ENCODE peak calls at places on chromosomes 11 and 22, in five cellular contexts. One of them, this sample, is unnamed.

GRCh38 chr11:40186401-40187091 is 1272.9 kb downstream of the LRRC4C start:
- DNase-seq in spleen: no peak
- DNase-seq in A549: no peak
- DNase-seq in uterus: no peak
- DNase-seq in neural progenitor cell: peak
- DNase-seq in this sample: no peak

GRCh38 chr11:134537941-134538340 is 125.9 kb upstream of the B3GAT1 start:
- DNase-seq in uterus: peak
- DNase-seq in neural progenitor cell: no peak
- DNase-seq in spleen: no peak
- DNase-seq in A549: no peak
- DNase-seq in this sample: no peak

GRCh38 chr22:48902001-48902869 is 925.4 kb downstream of the BRD1 start:
- DNase-seq in uterus: no peak
- DNase-seq in A549: no peak
- DNase-seq in spleen: no peak
- DNase-seq in neural progenitor cell: no peak
- DNase-seq in this sample: no peak

GRCh38 chr11:67384851-67385366 is 6.9 kb upstream of the RAD9A start:
- DNase-seq in spleen: no peak
- DNase-seq in uterus: no peak
- DNase-seq in neural progenitor cell: no peak
- DNase-seq in A549: no peak
- DNase-seq in this sample: no peak

GRCh38 chr22:20526628-20527355 is 19.4 kb downstream of the MED15 start:
- DNase-seq in neural progenitor cell: no peak
- DNase-seq in spleen: no peak
- DNase-seq in A549: no peak
- DNase-seq in uterus: no peak
- DNase-seq in this sample: no peak

GRCh38 chr11:67687986-67688385 is 13.6 kb upstream of the ALDH3B2 start:
- DNase-seq in A549: no peak
- DNase-seq in spleen: no peak
- DNase-seq in uterus: no peak
- DNase-seq in neural progenitor cell: no peak
- DNase-seq in this sample: no peak

GRCh38 chr11:86952933-86953637 is 2.1 kb downstream of the FZD4 start:
- DNase-seq in uterus: no peak
- DNase-seq in neural progenitor cell: no peak
- DNase-seq in A549: no peak
- DNase-seq in spleen: no peak
- DNase-seq in this sample: no peak

GRCh38 chr11:31045335-31045734 is 324.2 kb downstream of the DCDC1 start:
- DNase-seq in neural progenitor cell: peak
- DNase-seq in uterus: no peak
- DNase-seq in spleen: no peak
- DNase-seq in A549: no peak
- DNase-seq in this sample: no peak

GRCh38 chr22:25390297-25391240 is 171.1 kb downstream of the CRYBB2 start:
- DNase-seq in A549: no peak
- DNase-seq in neural progenitor cell: no peak
- DNase-seq in spleen: peak
- DNase-seq in uterus: no peak
- DNase-seq in this sample: no peak

GRCh38 chr22:23072911-23073491 is 2.7 kb downstream of the GNAZ start:
- DNase-seq in neural progenitor cell: no peak
- DNase-seq in spleen: peak
- DNase-seq in A549: no peak
- DNase-seq in uterus: peak
- DNase-seq in this sample: no peak

GRCh38 chr11:132187814-132188213 is 817.4 kb downstream of the NTM start:
- DNase-seq in spleen: no peak
- DNase-seq in neural progenitor cell: no peak
- DNase-seq in A549: no peak
- DNase-seq in uterus: no peak
- DNase-seq in this sample: no peak

GRCh38 chr11:29816359-29816758 is 200.5 kb downstream of the KCNA4 start:
- DNase-seq in neural progenitor cell: no peak
- DNase-seq in A549: no peak
- DNase-seq in uterus: no peak
- DNase-seq in spleen: no peak
- DNase-seq in this sample: no peak

GRCh38 chr11:110311783-110312578 is 15.6 kb upstream of the RDX start:
- DNase-seq in neural progenitor cell: no peak
- DNase-seq in spleen: no peak
- DNase-seq in uterus: no peak
- DNase-seq in A549: no peak
- DNase-seq in this sample: no peak

GRCh38 chr22:25448435-25449051 is 115.9 kb upstream of the GRK3 start:
- DNase-seq in neural progenitor cell: peak
- DNase-seq in spleen: no peak
- DNase-seq in A549: peak
- DNase-seq in uterus: no peak
- DNase-seq in this sample: no peak

GRCh38 chr11:123413636-123414035 is 16.4 kb upstream of the GRAMD1B start:
- DNase-seq in A549: no peak
- DNase-seq in spleen: no peak
- DNase-seq in neural progenitor cell: no peak
- DNase-seq in uterus: no peak
- DNase-seq in this sample: no peak

GRCh38 chr11:111170761-111171379 is 74.7 kb upstream of the POU2AF2 start:
- DNase-seq in A549: no peak
- DNase-seq in uterus: no peak
- DNase-seq in neural progenitor cell: no peak
- DNase-seq in spleen: no peak
- DNase-seq in this sample: no peak

GRCh38 chr22:25420925-25421904 is 143.3 kb upstream of the GRK3 start:
- DNase-seq in uterus: no peak
- DNase-seq in spleen: no peak
- DNase-seq in neural progenitor cell: peak
- DNase-seq in A549: no peak
- DNase-seq in this sample: no peak

GRCh38 chr11:11810764-11811726 is 30.7 kb upstream of the USP47 start:
- DNase-seq in spleen: no peak
- DNase-seq in uterus: no peak
- DNase-seq in A549: no peak
- DNase-seq in neural progenitor cell: no peak
- DNase-seq in this sample: no peak

GRCh38 chr11:69497221-69497787 is 15.8 kb downstream of the LINC01488 start:
- DNase-seq in spleen: peak
- DNase-seq in uterus: peak
- DNase-seq in neural progenitor cell: peak
- DNase-seq in A549: peak
- DNase-seq in this sample: peak

GRCh38 chr11:45154276-45154675 is 7.8 kb downstream of the PRDM11 start:
- DNase-seq in neural progenitor cell: no peak
- DNase-seq in spleen: peak
- DNase-seq in uterus: no peak
- DNase-seq in A549: no peak
- DNase-seq in this sample: peak

GRCh38 chr22:33510429-33510904 is 409.8 kb downstream of the LARGE1 start:
- DNase-seq in spleen: no peak
- DNase-seq in neural progenitor cell: no peak
- DNase-seq in uterus: no peak
- DNase-seq in A549: no peak
- DNase-seq in this sample: no peak

GRCh38 chr22:20503816-20504215 is 3.6 kb upstream of the MED15 start:
- DNase-seq in neural progenitor cell: no peak
- DNase-seq in spleen: no peak
- DNase-seq in A549: no peak
- DNase-seq in uterus: no peak
- DNase-seq in this sample: no peak

DNA sequence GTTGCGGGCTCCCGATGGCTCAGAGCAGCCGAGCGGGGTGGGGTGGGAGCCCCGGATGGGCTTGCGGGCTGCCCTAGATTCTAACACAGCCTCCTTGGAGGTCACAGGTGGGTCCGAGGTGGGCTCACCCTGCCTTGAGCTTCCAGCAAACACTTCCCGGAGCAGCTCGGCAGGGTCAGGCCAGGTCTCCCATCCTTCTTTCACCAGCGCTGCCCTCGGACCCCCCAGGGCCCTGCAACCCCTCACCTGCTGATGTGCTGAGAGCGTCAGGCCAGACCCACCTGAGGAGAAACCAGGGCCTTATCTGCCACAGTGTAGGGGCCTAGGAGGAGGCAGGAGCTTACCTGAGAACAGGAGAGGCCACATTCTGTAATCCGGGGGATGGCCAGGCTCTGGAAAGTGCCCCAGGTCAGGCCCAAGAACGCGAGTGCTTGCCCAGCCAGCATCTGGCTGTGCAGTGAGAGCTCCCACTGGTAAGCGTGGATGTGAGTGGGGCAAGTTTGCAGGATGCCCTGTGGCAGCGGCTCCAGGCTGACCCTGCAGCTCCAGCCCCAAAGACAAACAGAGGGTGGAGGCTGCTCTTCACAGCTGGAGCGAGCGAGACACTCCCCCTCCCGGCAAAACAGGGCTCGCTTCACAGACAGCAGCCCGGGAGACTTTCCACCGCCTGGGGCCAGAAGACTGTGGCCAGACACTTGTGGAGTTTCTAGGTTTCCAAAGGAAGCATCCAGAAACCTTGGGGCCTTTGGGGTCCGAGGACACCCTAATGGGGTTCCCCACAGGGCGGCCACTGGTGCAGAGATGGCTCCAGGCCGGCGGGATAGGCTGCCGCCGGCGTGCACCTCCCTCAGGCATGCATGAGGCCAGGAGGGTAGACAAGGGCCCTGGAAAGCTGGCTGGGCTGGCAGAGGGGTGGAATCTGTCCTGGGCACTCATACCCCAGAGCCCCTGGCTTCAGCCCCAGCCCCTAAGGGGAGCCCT is at the start of gene IL17REL:
- DNase-seq in neural progenitor cell: no peak
- DNase-seq in spleen: no peak
- DNase-seq in uterus: no peak
- DNase-seq in A549: no peak
- DNase-seq in this sample: no peak
- TF ChIP-seq CTCF in neural progenitor cell: no peak
- TF ChIP-seq CTCF in spleen: no peak
- TF ChIP-seq CTCF in uterus: peak
- TF ChIP-seq CTCF in A549: no peak
- TF ChIP-seq CTCF in this sample: no peak

GRCh38 chr22:45290410-45290936 is 5.7 kb downstream of the UPK3A start:
- DNase-seq in uterus: no peak
- DNase-seq in A549: no peak
- DNase-seq in spleen: no peak
- DNase-seq in neural progenitor cell: peak
- DNase-seq in this sample: no peak

GRCh38 chr22:45286854-45287551 is 2.3 kb downstream of the UPK3A start:
- DNase-seq in uterus: no peak
- DNase-seq in neural progenitor cell: no peak
- DNase-seq in spleen: no peak
- DNase-seq in A549: no peak
- DNase-seq in this sample: no peak

GRCh38 chr22:45280995-45281394 is 3.8 kb upstream of the UPK3A start:
- DNase-seq in spleen: no peak
- DNase-seq in A549: no peak
- DNase-seq in neural progenitor cell: no peak
- DNase-seq in uterus: no peak
- DNase-seq in this sample: no peak

GRCh38 chr22:45284705-45285305 is at the start of gene UPK3A:
- DNase-seq in neural progenitor cell: peak
- DNase-seq in spleen: peak
- DNase-seq in uterus: no peak
- DNase-seq in A549: peak
- DNase-seq in this sample: no peak

DNA sequence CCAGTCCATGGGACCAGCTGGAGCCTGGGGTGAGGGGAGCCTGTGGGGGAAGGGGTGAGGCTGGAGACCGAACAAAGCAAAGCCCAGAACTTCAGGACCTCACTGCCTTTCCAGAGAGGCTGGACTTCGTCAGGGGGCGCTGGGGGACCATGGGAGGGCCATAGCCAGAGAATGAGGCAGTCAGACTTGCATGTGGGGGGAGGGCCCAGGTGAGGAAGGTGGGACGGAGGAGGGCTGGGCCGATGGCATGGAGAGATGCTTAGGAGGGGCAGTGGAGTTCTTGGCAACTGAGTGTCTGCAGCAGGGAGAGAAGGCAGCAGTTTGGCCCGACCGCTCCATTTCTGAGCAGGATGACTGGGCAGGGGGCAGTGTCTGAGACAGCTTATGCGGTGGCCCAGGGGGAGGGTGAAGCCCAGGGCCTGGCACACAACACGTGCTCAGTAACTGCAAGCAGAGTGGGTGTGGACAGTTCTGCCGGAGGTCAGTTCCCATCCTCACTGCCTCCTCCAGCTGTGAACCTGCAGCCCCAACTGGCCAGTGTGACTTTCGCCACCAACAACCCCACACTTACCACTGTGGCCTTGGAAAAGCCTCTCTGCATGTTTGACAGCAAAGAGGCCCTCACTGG is 796 bp downstream of the UPK3A start:
- DNase-seq in neural progenitor cell: peak
- DNase-seq in spleen: no peak
- DNase-seq in uterus: no peak
- DNase-seq in A549: no peak
- DNase-seq in this sample: no peak
- H3K27ac ChIP-seq in neural progenitor cell: no peak
- H3K27ac ChIP-seq in spleen: no peak
- H3K27ac ChIP-seq in uterus: no peak
- H3K27ac ChIP-seq in A549: no peak
- H3K27ac ChIP-seq in this sample: no peak

GRCh38 chr11:6604081-6604626 is 580 bp downstream of the ILK start:
- DNase-seq in spleen: peak
- DNase-seq in uterus: peak
- DNase-seq in A549: peak
- DNase-seq in neural progenitor cell: peak
- DNase-seq in this sample: peak
- TF ChIP-seq CTCF in spleen: no peak
- TF ChIP-seq CTCF in uterus: no peak
- TF ChIP-seq CTCF in A549: no peak
- TF ChIP-seq CTCF in neural progenitor cell: no peak
- TF ChIP-seq CTCF in this sample: no peak

DNA sequence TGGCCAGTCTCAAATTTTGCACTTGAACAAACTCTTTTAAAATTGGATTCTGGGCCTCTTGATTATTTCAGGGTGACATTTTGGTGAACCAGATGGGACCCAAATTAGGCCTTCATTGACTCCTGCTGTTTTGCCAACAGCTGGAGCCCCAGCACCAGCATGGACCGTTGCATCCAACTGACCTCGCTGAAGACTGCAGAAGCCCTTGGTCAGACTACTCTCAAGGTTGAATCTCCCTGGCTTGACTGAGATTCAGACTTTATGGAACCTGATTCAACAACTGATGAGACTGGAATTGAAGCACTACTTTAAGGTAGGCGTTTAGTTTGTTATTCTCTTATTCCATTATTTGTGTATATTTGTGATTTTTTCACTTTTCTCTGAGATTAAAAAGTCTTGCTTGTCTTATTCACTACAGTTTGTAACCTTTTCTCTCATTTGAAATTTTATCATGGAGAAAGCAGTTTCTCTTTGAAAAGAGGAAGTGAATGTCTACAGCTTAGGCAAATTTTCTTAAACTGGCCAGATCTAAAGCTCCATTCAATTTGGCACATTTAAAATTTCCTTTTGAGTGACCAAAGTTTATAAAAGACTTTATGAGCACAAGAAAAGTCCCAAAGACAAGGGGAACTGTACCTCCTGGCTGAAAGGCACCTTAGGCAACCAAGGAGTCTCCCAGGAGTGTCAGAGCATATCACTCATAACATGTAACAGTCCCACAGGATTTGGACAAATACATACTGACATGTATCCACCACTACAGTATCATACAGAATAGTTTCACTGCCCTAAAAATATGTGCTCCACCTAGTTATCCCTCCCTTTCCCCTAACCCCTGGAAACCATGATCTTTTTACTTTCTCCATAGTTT is 41.4 kb downstream of the NARS2 start:
- DNase-seq in neural progenitor cell: no peak
- DNase-seq in A549: no peak
- DNase-seq in uterus: no peak
- DNase-seq in spleen: no peak
- DNase-seq in this sample: no peak
- H3K27ac ChIP-seq in neural progenitor cell: no peak
- H3K27ac ChIP-seq in A549: no peak
- H3K27ac ChIP-seq in uterus: no peak
- H3K27ac ChIP-seq in spleen: peak
- H3K27ac ChIP-seq in this sample: no peak